ENCODE peak calls at places on chromosomes 7 and 10, in ten cellular contexts. E is activated CD4-positive, alpha-beta T cell treated with anti-CD3 and anti-CD28 coated beads, Interleukin-2, amount 50 U/mL, for 48 hours; G is lung microvascular endothelial cell; O is adipocyte; B is A172; R is BE2C; M is AG08396; Q is EL; N is NCI-H1092; W is Calu3. Y is an unnamed sample.

GRCh38 chr7:92685146-92686042 is 95.2 kb upstream of the FAM133B start:
- DNase-seq in E (peak), G (no peak), O (no peak), B (no peak), R (no peak), M (no peak), Q (no peak), N (no peak), W (no peak), Y (no peak)

GRCh38 chr10:122463466-122464157 is 2.3 kb downstream of the HTRA1 start:
- DNase-seq in E (no peak), G (no peak), O (no peak), B (no peak), R (no peak), M (no peak), Q (no peak), N (no peak), W (no peak), Y (no peak)

GRCh38 chr7:6155596-6155995 is 116.8 kb downstream of the CYTH3 start:
- DNase-seq in E (no peak), G (no peak), O (no peak), B (no peak), R (no peak), M (no peak), Q (no peak), N (no peak), W (no peak), Y (no peak)

GRCh38 chr10:485776-486572 is 203.5 kb downstream of the DIP2C start:
- DNase-seq in E (no peak), G (no peak), O (no peak), B (no peak), R (peak), M (no peak), Q (no peak), N (peak), W (no peak), Y (no peak)

GRCh38 chr7:84182301-84182700 is 12.3 kb downstream of the SEMA3A start:
- DNase-seq in E (no peak), G (no peak), O (no peak), B (no peak), R (no peak), M (no peak), Q (no peak), N (no peak), W (no peak), Y (no peak)

GRCh38 chr7:150399861-150400778 is 21.0 kb downstream of the ZNF775 start:
- DNase-seq in E (no peak), G (no peak), O (peak), B (peak), R (no peak), M (no peak), Q (peak), N (no peak), W (peak), Y (no peak)

GRCh38 chr10:87753995-87754866 is 63.8 kb downstream of the ATAD1 start:
- DNase-seq in E (no peak), G (no peak), O (no peak), B (no peak), R (no peak), M (no peak), Q (no peak), N (no peak), W (no peak), Y (no peak)

GRCh38 chr7:87038993-87039716 is 20.3 kb downstream of the ELAPOR2 start:
- DNase-seq in E (no peak), G (no peak), O (no peak), B (no peak), R (no peak), M (no peak), Q (no peak), N (no peak), W (no peak), Y (no peak)

GRCh38 chr7:27329917-27330316 is 87.3 kb downstream of the EVX1 start:
- DNase-seq in E (no peak), G (no peak), O (no peak), B (no peak), R (no peak), M (no peak), Q (no peak), N (no peak), W (no peak), Y (no peak)

GRCh38 chr7:43880596-43880995 is 11.3 kb upstream of the MRPS24 start:
- DNase-seq in E (no peak), G (peak), O (peak), B (no peak), R (no peak), M (no peak), Q (peak), N (no peak), W (no peak), Y (no peak)

GRCh38 chr10:5442056-5442989 is 30.0 kb downstream of the NET1 start:
- DNase-seq in E (no peak), G (peak), O (peak), B (peak), R (peak), M (peak), Q (peak), N (peak), W (peak), Y (no peak)

GRCh38 chr7:24922099-24922773 is 57.7 kb downstream of the OSBPL3 start:
- DNase-seq in E (no peak), G (no peak), O (peak), B (peak), R (peak), M (no peak), Q (peak), N (no peak), W (no peak), Y (no peak)

GRCh38 chr7:123797673-123798526 is 47.1 kb upstream of the HYAL4 start:
- DNase-seq in E (no peak), G (peak), O (peak), B (peak), R (no peak), M (peak), Q (peak), N (no peak), W (peak), Y (no peak)

GRCh38 chr10:127978481-127978880 is 71.6 kb downstream of the PTPRE start:
- DNase-seq in E (no peak), G (no peak), O (no peak), B (no peak), R (no peak), M (no peak), Q (no peak), N (no peak), W (no peak), Y (no peak)

Y was measured in stimulated activated naive B cell treated with anti-CD40 and anti-IgM and Interleukin-4, amounts not matched to agents 10 μg/mL and 1 μg/mL and 100 μg/mL, for 72 hours.